ENCODE peak calls at places on chromosomes 13 and 19, in four cellular contexts. Z is Peyer's patch, C is stomach, H is testis. B is an unnamed sample.

GRCh38 chr19:35471946-35472345 is 18.3 kb downstream of the KRTDAP start:
- DNase-seq in Z (no peak), C (no peak), H (no peak), B (no peak)

GRCh38 chr19:10499550-10500246 is 3.5 kb downstream of the KEAP1 start:
- DNase-seq in Z (no peak), C (no peak), H (no peak), B (no peak)

GRCh38 chr13:107006646-107007045 is 438.7 kb upstream of the ARGLU1 start:
- DNase-seq in Z (no peak), C (no peak), H (no peak), B (no peak)

GRCh38 chr13:90105276-90105675 is 1242.2 kb upstream of the MIR17HG start:
- DNase-seq in Z (no peak), C (no peak), H (no peak), B (no peak)

GRCh38 chr19:18282021-18282787 is 782 bp upstream of the JUND start:
- DNase-seq in Z (no peak), C (no peak), H (no peak), B (no peak)

GRCh38 chr13:48066310-48066989 is 28.5 kb downstream of the MED4 start:
- DNase-seq in Z (no peak), C (no peak), H (no peak), B (peak; percentile 83)

GRCh38 chr13:102461302-102461701 is 59.5 kb upstream of the FGF14 start:
- DNase-seq in Z (no peak), C (no peak), H (no peak), B (no peak)

GRCh38 chr13:87234981-87235380 is 436.2 kb upstream of the SLITRK5 start:
- DNase-seq in Z (no peak), C (no peak), H (no peak), B (no peak)

GRCh38 chr19:28334419-28334818 is 878.5 kb downstream of the UQCRFS1 start:
- DNase-seq in Z (no peak), C (no peak), H (no peak), B (no peak)

GRCh38 chr13:42696191-42696590 is 85.2 kb upstream of the FAM216B start:
- DNase-seq in Z (no peak), C (no peak), H (no peak), B (no peak)

GRCh38 chr13:113861433-113862030 is 2.3 kb downstream of the GAS6 start:
- DNase-seq in Z (no peak), C (no peak), H (peak; percentile 61), B (no peak)

GRCh38 chr13:39870197-39870746 is 214.8 kb downstream of the COG6 start:
- DNase-seq in Z (no peak), C (no peak), H (no peak), B (no peak)

GRCh38 chr19:37468961-37469777 is at the start of gene ZNF570:
- DNase-seq in Z (peak; percentile 88), C (peak; percentile 89), H (peak; percentile 95), B (peak; percentile 89)
- TF ChIP-seq POLR2A in Z (peak; percentile 30), C (no peak), H (no peak), B (peak; percentile 47)

GRCh38 chr19:38331728-38332127 is 3.9 kb upstream of the CATSPERG start:
- DNase-seq in Z (no peak), C (no peak), H (no peak), B (no peak)

GRCh38 chr19:38340927-38341326 is 5.3 kb downstream of the CATSPERG start:
- DNase-seq in Z (no peak), C (no peak), H (no peak), B (no peak)

GRCh38 chr19:38336638-38337359 is 1.2 kb downstream of the CATSPERG start:
- DNase-seq in Z (peak; percentile 98), C (peak; percentile 98), H (peak; percentile 97), B (peak; percentile 98)

GRCh38 chr19:38337360-38337653 is 1.7 kb downstream of the CATSPERG start:
- DNase-seq in Z (no peak), C (no peak), H (no peak), B (no peak)

DNA sequence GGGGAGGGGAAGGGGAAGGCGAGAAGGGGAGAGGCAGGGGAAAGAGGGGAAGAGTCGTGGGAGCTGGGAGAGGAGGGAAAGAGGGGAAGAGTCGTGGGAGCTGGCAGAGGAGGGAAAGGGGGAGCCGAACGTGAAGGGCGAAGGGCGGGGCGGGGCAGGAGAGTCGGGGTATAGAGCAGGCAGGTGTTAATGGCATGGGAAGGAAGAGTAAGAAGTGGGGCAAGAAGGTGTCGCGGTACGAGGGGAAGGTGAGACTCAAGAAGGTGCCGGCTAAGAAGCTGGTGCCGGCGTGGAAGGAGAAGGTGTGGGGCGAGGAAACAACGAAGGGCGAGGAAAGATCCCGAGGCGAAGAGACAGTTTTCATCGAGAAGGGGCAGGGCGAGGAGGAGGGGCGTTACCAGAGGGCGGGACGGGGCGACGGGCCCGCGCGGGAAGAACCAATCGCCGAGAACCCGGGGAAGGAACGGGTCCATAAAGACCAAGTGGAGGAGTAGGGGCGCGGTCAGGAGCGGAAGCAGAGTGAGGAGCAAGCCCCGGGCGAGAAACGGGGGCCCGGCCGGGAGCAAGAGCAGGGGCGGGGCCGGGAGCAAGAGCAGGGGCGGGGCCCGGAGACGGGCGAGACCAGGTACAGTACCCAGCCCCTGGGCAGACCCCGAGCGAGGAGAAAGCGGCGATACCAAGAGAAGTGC is 463 bp downstream of the CATSPERG start:
- DNase-seq in Z (peak; percentile 94), C (peak; percentile 97), H (peak; percentile 95), B (peak; percentile 95)
- TF ChIP-seq POLR2A in Z (peak; percentile 74), C (no peak), H (no peak), B (peak; percentile 67)

DNA sequence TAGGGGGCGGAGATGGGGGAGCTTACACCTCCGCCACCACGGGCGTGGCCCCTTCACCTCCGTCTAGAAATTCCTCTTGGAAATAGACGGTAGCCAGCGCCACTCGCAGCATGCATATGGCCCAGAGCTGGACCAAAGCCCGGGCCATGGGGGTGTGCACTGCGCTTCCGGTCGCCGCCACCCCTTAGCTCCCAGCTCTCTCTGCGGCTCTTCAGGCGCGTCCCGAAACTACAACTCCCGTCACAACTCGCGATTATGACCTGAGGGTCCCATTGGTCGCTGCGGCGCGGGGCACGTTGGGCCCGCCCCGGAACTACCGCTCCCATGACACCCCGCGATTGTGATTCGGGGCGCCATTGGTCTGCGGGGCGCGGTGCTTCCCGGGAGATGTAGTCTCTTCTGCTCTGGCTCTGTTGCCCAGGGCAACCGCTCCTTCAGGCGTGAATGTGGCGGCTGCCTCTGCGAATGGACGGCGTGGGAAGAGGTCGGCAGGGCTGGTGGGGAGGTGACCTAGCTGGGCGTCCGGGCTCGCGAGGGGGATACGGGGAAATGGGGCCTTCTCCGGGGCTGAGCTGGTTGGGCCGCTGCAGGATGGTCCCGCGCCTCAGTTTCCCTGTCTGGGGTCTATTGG is at the start of the genes C19orf44 and CALR3:
- DNase-seq in Z (peak; percentile 99), C (peak; percentile 99), H (peak; percentile 100), B (peak; percentile 99)
- TF ChIP-seq POLR2A in Z (peak; percentile 32), C (no peak), H (no peak), B (peak; percentile 61)

DNA sequence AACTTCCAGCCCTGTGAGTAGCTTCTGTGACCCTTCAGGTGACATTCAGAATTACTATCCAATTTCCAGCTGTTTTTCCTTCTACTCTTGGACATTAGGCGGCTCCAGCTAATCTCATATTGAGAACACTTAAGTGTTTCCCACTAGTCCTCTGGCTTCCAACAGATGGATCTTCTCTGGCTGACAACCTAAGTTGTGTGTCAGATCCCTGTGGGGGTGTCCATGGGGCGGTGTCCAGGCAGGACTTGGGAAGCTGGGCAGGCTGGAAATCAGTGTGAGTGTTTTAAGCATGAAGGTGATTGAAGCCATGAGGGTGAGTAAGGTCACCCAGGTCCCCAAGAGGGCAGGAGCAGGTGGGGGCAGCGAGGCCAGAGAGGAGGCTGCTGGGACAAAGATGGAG is 10.1 kb downstream of the CNOT3 start:
- DNase-seq in Z (no peak), C (no peak), H (no peak), B (no peak)
- TF ChIP-seq POLR2A in Z (no peak), C (no peak), H (no peak), B (no peak)

GRCh38 chr19:52336117-52336811 is at the start of gene ZNF610:
- DNase-seq in Z (peak; percentile 75), C (peak; percentile 88), H (peak; percentile 94), B (peak; percentile 69)
- TF ChIP-seq POLR2A in Z (peak; percentile 47), C (no peak), H (no peak), B (peak; percentile 46)

DNA sequence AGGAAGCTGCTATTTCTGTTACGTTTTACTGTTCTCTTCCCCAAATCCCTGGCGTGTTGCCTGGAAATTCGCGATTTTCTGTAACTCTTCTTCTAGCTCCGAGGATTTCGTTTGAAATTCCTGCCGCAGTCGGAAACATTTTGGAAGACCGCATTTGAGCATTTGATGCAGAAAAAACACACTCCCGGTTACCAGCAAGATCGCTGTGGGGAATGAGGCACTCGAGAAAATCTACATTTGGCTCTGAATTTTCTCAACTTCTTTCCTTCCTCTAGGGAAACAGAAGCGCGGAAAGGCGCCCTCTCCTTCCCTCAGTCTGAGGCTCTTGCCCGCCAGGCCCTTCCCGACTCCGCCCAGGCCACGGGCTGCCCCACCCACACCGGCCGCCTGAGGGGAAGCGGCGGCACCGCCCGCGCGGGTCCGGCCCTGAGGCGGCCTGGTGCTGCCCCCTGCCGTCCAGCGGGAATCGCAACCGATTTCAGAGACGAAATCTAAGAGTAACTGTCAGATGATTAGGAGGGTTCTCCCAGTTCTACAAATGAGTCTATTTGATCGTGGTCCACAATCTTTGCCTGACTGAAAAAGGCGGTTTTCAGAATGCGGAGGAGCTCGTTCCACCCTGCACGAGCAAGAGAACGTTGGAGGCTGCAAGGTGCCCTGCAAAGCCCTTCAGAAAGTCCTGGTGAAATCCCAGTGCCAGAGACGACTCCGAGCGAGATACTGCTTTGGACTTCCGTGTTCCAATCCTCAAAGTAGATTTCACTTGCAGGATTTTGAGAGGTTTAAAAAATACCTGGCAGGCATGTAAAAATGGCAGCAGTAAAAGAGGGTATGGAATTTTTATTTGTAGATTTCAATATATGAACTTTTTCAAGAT is 18.4 kb upstream of the TUBGCP3 start:
- DNase-seq in Z (peak; percentile 78), C (peak; percentile 95), H (peak; percentile 95), B (peak; percentile 94)
- TF ChIP-seq POLR2A in Z (no peak), C (no peak), H (no peak), B (peak; percentile 33)

GRCh38 chr19:30563691-30564090 is 191.5 kb downstream of the ZNF536 start:
- DNase-seq in Z (no peak), C (no peak), H (no peak), B (no peak)

GRCh38 chr19:30562981-30563380 is 190.8 kb downstream of the ZNF536 start:
- DNase-seq in Z (no peak), C (no peak), H (no peak), B (no peak)

GRCh38 chr19:30565680-30566079 is 193.5 kb downstream of the ZNF536 start:
- DNase-seq in Z (no peak), C (no peak), H (no peak), B (no peak)

GRCh38 chr19:30566681-30567420 is 194.7 kb downstream of the ZNF536 start:
- DNase-seq in Z (no peak), C (no peak), H (no peak), B (no peak)

GRCh38 chr19:30564551-30565011 is 192.4 kb downstream of the ZNF536 start:
- DNase-seq in Z (no peak), C (no peak), H (no peak), B (no peak)
- TF ChIP-seq POLR2A in Z (no peak), C (no peak), H (no peak), B (no peak)

DNA sequence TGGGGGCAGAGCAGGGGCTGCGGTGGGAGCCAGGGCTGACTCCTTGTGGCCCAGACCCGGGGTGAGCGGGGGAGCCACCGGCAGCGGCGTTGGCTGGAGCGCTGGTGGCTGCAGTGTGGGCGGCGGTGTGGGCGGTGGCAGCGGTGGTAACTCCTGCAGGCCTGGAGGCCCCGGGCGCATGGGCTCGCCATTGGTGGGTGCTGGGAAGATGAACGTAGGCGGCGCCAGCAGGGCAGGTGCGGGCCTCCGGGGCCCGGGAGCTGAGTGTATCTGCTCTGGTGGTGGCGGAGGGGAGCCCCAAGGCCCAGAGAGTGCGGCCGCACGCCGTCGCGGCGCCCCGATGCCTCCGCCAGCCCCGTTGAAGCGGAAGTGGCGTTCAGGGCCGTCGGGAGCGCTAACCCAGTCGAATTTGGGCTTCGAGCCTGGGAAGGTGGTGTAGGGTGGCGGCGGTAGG is 2.0 kb downstream of the GGN start:
- DNase-seq in Z (no peak), C (no peak), H (no peak), B (no peak)
- TF ChIP-seq POLR2A in Z (no peak), C (no peak), H (no peak), B (no peak)